ENCODE peak calls at places on chromosomes 5 and 9, in four cellular contexts. S is lower leg skin; M is effector CD4-positive, alpha-beta T cell; V is NCI-H1105. G is an unnamed sample.

GRCh38 chr9:114336157-114336556 is 6.5 kb downstream of the ORM2 start:
- DNase-seq in S (no peak), M (no peak), V (no peak), G (no peak)

GRCh38 chr9:459491-460444 is 245.1 kb downstream of the DOCK8 start:
- DNase-seq in M (no peak), S (no peak), V (no peak), G (no peak)

GRCh38 chr5:52922384-52922783 is 66.8 kb upstream of the ITGA2 start:
- DNase-seq in S (no peak), M (no peak), V (no peak), G (no peak)

GRCh38 chr5:156534906-156535305 is 207.9 kb downstream of the SGCD start:
- DNase-seq in V (no peak), S (no peak), M (no peak), G (no peak)

GRCh38 chr5:10315181-10315580 is 7.5 kb upstream of the CMBL start:
- DNase-seq in M (no peak), V (no peak), S (no peak), G (no peak)

GRCh38 chr5:135263022-135263668 is 135.9 kb downstream of the MACROH2A1 start:
- DNase-seq in S (no peak), M (no peak), V (no peak), G (no peak)

GRCh38 chr9:14203366-14204056 is 110.4 kb downstream of the NFIB start:
- DNase-seq in V (peak; percentile 82), S (peak; percentile 87), M (no peak), G (no peak)

GRCh38 chr9:134243778-134244467 is 79.6 kb upstream of the RNU6ATAC start:
- DNase-seq in M (peak; percentile 10), S (no peak), V (no peak), G (no peak)

GRCh38 chr9:115671236-115671770 is 482.3 kb upstream of the PAPPA start:
- DNase-seq in S (no peak), M (no peak), V (no peak), G (no peak)

GRCh38 chr5:163894645-163895044 is 389.2 kb downstream of the MAT2B start:
- DNase-seq in M (no peak), S (no peak), V (no peak), G (no peak)

GRCh38 chr5:68962632-68963484 is 131.0 kb upstream of the SLC30A5 start:
- DNase-seq in V (peak; percentile 2), S (peak; percentile 93), M (no peak), G (peak; percentile 9)